ENCODE peak calls at places on chromosome 10, in five cellular contexts. One of them, this sample, is unnamed.

GRCh38 chr10:74949024-74949423 is 122.6 kb downstream of the KAT6B start:
- DNase-seq in neural progenitor cell: no peak
- DNase-seq in GM23248: no peak
- DNase-seq in GM23338: no peak
- DNase-seq in PC-3: peak; percentile 49
- DNase-seq in this sample: no peak

GRCh38 chr10:125263551-125263950 is 103.2 kb upstream of the CTBP2 start:
- DNase-seq in neural progenitor cell: no peak
- DNase-seq in GM23248: peak; percentile 56
- DNase-seq in GM23338: peak; percentile 25
- DNase-seq in PC-3: peak; percentile 94
- DNase-seq in this sample: peak; percentile 91

GRCh38 chr10:31139497-31139896 is 107.8 kb upstream of the ZNF438 start:
- DNase-seq in neural progenitor cell: no peak
- DNase-seq in GM23248: no peak
- DNase-seq in GM23338: no peak
- DNase-seq in PC-3: no peak
- DNase-seq in this sample: no peak

GRCh38 chr10:3655528-3655927 is 129.5 kb downstream of the KLF6 start:
- DNase-seq in neural progenitor cell: no peak
- DNase-seq in GM23248: no peak
- DNase-seq in GM23338: no peak
- DNase-seq in PC-3: no peak
- DNase-seq in this sample: no peak

GRCh38 chr10:73931767-73932624 is 21.1 kb downstream of the PLAU start:
- DNase-seq in neural progenitor cell: no peak
- DNase-seq in GM23248: no peak
- DNase-seq in GM23338: peak; percentile 86
- DNase-seq in PC-3: peak; percentile 100
- DNase-seq in this sample: peak; percentile 99

GRCh38 chr10:70816220-70816894 is 609 bp downstream of the SGPL1 start:
- DNase-seq in neural progenitor cell: peak; percentile 85
- DNase-seq in GM23248: peak; percentile 85
- DNase-seq in GM23338: peak; percentile 74
- DNase-seq in PC-3: peak; percentile 99
- DNase-seq in this sample: peak; percentile 94

GRCh38 chr10:24449334-24449740 is 240.4 kb downstream of the KIAA1217 start:
- DNase-seq in neural progenitor cell: no peak
- DNase-seq in GM23248: peak; percentile 58
- DNase-seq in GM23338: no peak
- DNase-seq in PC-3: no peak
- DNase-seq in this sample: no peak

GRCh38 chr10:132674311-132674710 is 111.6 kb downstream of the NKX6-2 start:
- DNase-seq in neural progenitor cell: no peak
- DNase-seq in GM23248: no peak
- DNase-seq in GM23338: no peak
- DNase-seq in PC-3: no peak
- DNase-seq in this sample: no peak

GRCh38 chr10:71138126-71138860 is 74.1 kb upstream of the UNC5B start:
- DNase-seq in neural progenitor cell: no peak
- DNase-seq in GM23248: no peak
- DNase-seq in GM23338: no peak
- DNase-seq in PC-3: no peak
- DNase-seq in this sample: no peak

GRCh38 chr10:15419279-15419874 is 48.3 kb upstream of the FAM171A1 start:
- DNase-seq in neural progenitor cell: peak; percentile 65
- DNase-seq in GM23248: peak; percentile 61
- DNase-seq in GM23338: peak; percentile 80
- DNase-seq in PC-3: peak; percentile 43
- DNase-seq in this sample: no peak

GRCh38 chr10:90162464-90162863 is 461.1 kb downstream of the KIF20B start:
- DNase-seq in neural progenitor cell: no peak
- DNase-seq in GM23248: no peak
- DNase-seq in GM23338: no peak
- DNase-seq in PC-3: no peak
- DNase-seq in this sample: no peak

GRCh38 chr10:89332718-89333281 is 5.0 kb downstream of the IFIT3 start:
- DNase-seq in neural progenitor cell: no peak
- DNase-seq in GM23248: peak; percentile 34
- DNase-seq in GM23338: no peak
- DNase-seq in PC-3: no peak
- DNase-seq in this sample: no peak

GRCh38 chr10:127354992-127355391 is 158.6 kb upstream of the INSYN2A start:
- DNase-seq in neural progenitor cell: no peak
- DNase-seq in GM23248: no peak
- DNase-seq in GM23338: no peak
- DNase-seq in PC-3: no peak
- DNase-seq in this sample: no peak

GRCh38 chr10:60753152-60753551 is 25.1 kb upstream of the CDK1 start:
- DNase-seq in neural progenitor cell: no peak
- DNase-seq in GM23248: no peak
- DNase-seq in GM23338: no peak
- DNase-seq in PC-3: no peak
- DNase-seq in this sample: no peak

GRCh38 chr10:67433276-67433675 is 262.7 kb downstream of the CTNNA3 start:
- DNase-seq in neural progenitor cell: no peak
- DNase-seq in GM23248: no peak
- DNase-seq in GM23338: no peak
- DNase-seq in PC-3: no peak
- DNase-seq in this sample: no peak

GRCh38 chr10:69731184-69731583 is 70.5 kb upstream of the COL13A1 start:
- DNase-seq in neural progenitor cell: no peak
- DNase-seq in GM23248: peak; percentile 36
- DNase-seq in GM23338: no peak
- DNase-seq in PC-3: peak; percentile 73
- DNase-seq in this sample: no peak

GRCh38 chr10:129937351-129937751 is 26.7 kb downstream of the EBF3 start:
- DNase-seq in neural progenitor cell: no peak
- DNase-seq in GM23248: no peak
- DNase-seq in GM23338: no peak
- DNase-seq in PC-3: no peak
- DNase-seq in this sample: no peak

GRCh38 chr10:4181075-4181474 is 396.1 kb upstream of the KLF6 start:
- DNase-seq in neural progenitor cell: no peak
- DNase-seq in GM23248: peak; percentile 42
- DNase-seq in GM23338: no peak
- DNase-seq in PC-3: no peak
- DNase-seq in this sample: no peak

GRCh38 chr10:103969436-103969835 is 2.5 kb downstream of the SLK start:
- DNase-seq in neural progenitor cell: no peak
- DNase-seq in GM23248: peak; percentile 24
- DNase-seq in GM23338: no peak
- DNase-seq in PC-3: no peak
- DNase-seq in this sample: no peak

GRCh38 chr10:5381187-5381586 is 16.4 kb downstream of the UCN3 start:
- DNase-seq in neural progenitor cell: no peak
- DNase-seq in GM23248: no peak
- DNase-seq in GM23338: no peak
- DNase-seq in PC-3: no peak
- DNase-seq in this sample: no peak

GRCh38 chr10:78656815-78657621 is 411.7 kb upstream of the ZMIZ1 start:
- DNase-seq in neural progenitor cell: peak; percentile 98
- DNase-seq in GM23248: no peak
- DNase-seq in GM23338: peak; percentile 3
- DNase-seq in PC-3: no peak
- DNase-seq in this sample: no peak
- H3K4me2 ChIP-seq in neural progenitor cell: peak overlapping the region; percentile 54
- H3K4me2 ChIP-seq in GM23248: no peak overlapping the region
- H3K4me2 ChIP-seq in GM23338: no peak overlapping the region
- H3K4me2 ChIP-seq in PC-3: no peak overlapping the region
- H3K4me2 ChIP-seq in this sample: no peak overlapping the region

GRCh38 chr10:63261496-63261895 is 128.4 kb downstream of the NRBF2 start:
- DNase-seq in neural progenitor cell: no peak
- DNase-seq in GM23248: peak; percentile 29
- DNase-seq in GM23338: no peak
- DNase-seq in PC-3: peak; percentile 32
- DNase-seq in this sample: no peak
- TF ChIP-seq EZH2 in neural progenitor cell: no peak
- TF ChIP-seq EZH2 in GM23248: no peak
- TF ChIP-seq EZH2 in GM23338: no peak
- TF ChIP-seq EZH2 in PC-3: no peak
- TF ChIP-seq EZH2 in this sample: no peak

GRCh38 chr10:95834375-95834774 is 73.4 kb upstream of the CC2D2B start:
- DNase-seq in neural progenitor cell: no peak
- DNase-seq in GM23248: no peak
- DNase-seq in GM23338: no peak
- DNase-seq in PC-3: no peak
- DNase-seq in this sample: no peak
- H3F3A ChIP-seq in neural progenitor cell: no peaks in the 10 kb centered on the region
- H3F3A ChIP-seq in GM23248: no peaks in the 10 kb centered on the region
- H3F3A ChIP-seq in GM23338: no peaks in the 10 kb centered on the region
- H3F3A ChIP-seq in PC-3: no peaks in the 10 kb centered on the region
- H3F3A ChIP-seq in this sample: no peaks in the 10 kb centered on the region

GRCh38 chr10:80504897-80505465 is 32.7 kb upstream of the SH2D4B start:
- DNase-seq in neural progenitor cell: no peak
- DNase-seq in GM23248: no peak
- DNase-seq in GM23338: no peak
- DNase-seq in PC-3: no peak
- DNase-seq in this sample: peak; percentile 47
- H3K4me2 ChIP-seq in neural progenitor cell: peak overlapping the region; percentile 59
- H3K4me2 ChIP-seq in GM23248: no peak overlapping the region
- H3K4me2 ChIP-seq in GM23338: no peak overlapping the region
- H3K4me2 ChIP-seq in PC-3: no peak overlapping the region
- H3K4me2 ChIP-seq in this sample: peak overlapping the region; percentile 80

GRCh38 chr10:78002541-78003284 is 26.6 kb downstream of the POLR3A start:
- DNase-seq in neural progenitor cell: no peak
- DNase-seq in GM23248: peak; percentile 27
- DNase-seq in GM23338: no peak
- DNase-seq in PC-3: no peak
- DNase-seq in this sample: no peak

GRCh38 chr10:78000956-78001472 is 28.3 kb downstream of the POLR3A start:
- DNase-seq in neural progenitor cell: no peak
- DNase-seq in GM23248: no peak
- DNase-seq in GM23338: no peak
- DNase-seq in PC-3: no peak
- DNase-seq in this sample: no peak

GRCh38 chr10:78004215-78005026 is 24.9 kb downstream of the POLR3A start:
- DNase-seq in neural progenitor cell: no peak
- DNase-seq in GM23248: no peak
- DNase-seq in GM23338: no peak
- DNase-seq in PC-3: no peak
- DNase-seq in this sample: peak; percentile 34

DNA sequence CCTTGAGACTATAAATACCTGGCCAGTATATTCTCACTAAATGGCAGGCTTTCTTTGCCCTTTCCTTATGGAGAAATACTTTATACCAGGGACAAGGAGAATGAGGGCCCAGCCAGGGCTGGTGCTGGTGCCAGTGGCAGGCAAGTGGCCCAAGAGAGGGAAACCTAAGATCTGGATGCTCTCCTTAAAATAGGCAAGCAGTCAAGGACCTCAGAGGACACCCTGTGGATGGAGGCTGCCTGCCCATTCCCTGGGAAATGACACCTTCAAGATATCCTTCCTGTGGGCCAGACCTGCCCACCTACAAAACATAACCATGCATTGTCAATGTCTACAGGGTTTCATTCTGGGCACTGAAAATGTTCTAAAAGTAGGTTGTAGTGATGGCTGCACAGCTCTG is 29.1 kb downstream of the POLR3A start:
- DNase-seq in neural progenitor cell: no peak
- DNase-seq in GM23248: no peak
- DNase-seq in GM23338: no peak
- DNase-seq in PC-3: no peak
- DNase-seq in this sample: no peak
- TF ChIP-seq EZH2 in neural progenitor cell: no peak
- TF ChIP-seq EZH2 in GM23248: no peak
- TF ChIP-seq EZH2 in GM23338: no peak
- TF ChIP-seq EZH2 in PC-3: no peak
- TF ChIP-seq EZH2 in this sample: no peak

DNA sequence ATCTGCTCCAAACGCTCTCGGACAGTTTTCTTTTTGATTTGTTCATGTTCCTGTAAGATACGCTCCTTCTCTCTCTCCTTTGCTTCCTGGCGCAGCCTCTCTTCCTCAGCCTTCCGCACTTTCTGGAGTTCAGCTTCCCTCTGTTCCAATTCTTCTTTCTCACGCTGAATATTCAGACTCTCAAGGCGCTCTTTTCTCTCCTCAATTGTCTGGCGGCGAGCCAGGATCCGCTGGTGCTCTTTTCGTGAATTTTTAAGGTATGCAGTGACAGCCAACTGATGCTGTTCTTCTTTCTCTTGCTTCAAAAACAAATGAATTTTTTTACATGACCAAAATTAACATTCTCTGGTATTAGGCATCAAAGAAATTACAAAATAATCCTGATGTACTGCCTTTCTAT is 22.6 kb downstream of the EIF3A start:
- DNase-seq in neural progenitor cell: no peak
- DNase-seq in GM23248: no peak
- DNase-seq in GM23338: no peak
- DNase-seq in PC-3: no peak
- DNase-seq in this sample: no peak
- H3F3A ChIP-seq in neural progenitor cell: peaks cover 6% of the 10 kb centered on the region
- H3F3A ChIP-seq in GM23248: peaks cover 56% of the 10 kb centered on the region
- H3F3A ChIP-seq in GM23338: peaks cover 13% of the 10 kb centered on the region
- H3F3A ChIP-seq in PC-3: no peaks in the 10 kb centered on the region
- H3F3A ChIP-seq in this sample: peaks cover 40% of the 10 kb centered on the region

GRCh38 chr10:99976886-99977391 is 32.8 kb downstream of the DNMBP start:
- DNase-seq in neural progenitor cell: no peak
- DNase-seq in GM23248: peak; percentile 97
- DNase-seq in GM23338: no peak
- DNase-seq in PC-3: peak; percentile 86
- DNase-seq in this sample: peak; percentile 94
- H3K4me2 ChIP-seq in neural progenitor cell: no peak overlapping the region
- H3K4me2 ChIP-seq in GM23248: peak overlapping the region; percentile 96
- H3K4me2 ChIP-seq in GM23338: no peak overlapping the region
- H3K4me2 ChIP-seq in PC-3: peak overlapping the region; percentile 49
- H3K4me2 ChIP-seq in this sample: peak overlapping the region; percentile 73

GRCh38 chr10:114239117-114239993 is at the start of gene VWA2:
- DNase-seq in neural progenitor cell: peak; percentile 76
- DNase-seq in GM23248: no peak
- DNase-seq in GM23338: peak; percentile 77
- DNase-seq in PC-3: no peak
- DNase-seq in this sample: peak; percentile 27
- TF ChIP-seq EZH2 in neural progenitor cell: peak; percentile 82
- TF ChIP-seq EZH2 in GM23248: no peak
- TF ChIP-seq EZH2 in GM23338: peak; percentile 10
- TF ChIP-seq EZH2 in PC-3: peak; percentile 90
- TF ChIP-seq EZH2 in this sample: no peak

DNA sequence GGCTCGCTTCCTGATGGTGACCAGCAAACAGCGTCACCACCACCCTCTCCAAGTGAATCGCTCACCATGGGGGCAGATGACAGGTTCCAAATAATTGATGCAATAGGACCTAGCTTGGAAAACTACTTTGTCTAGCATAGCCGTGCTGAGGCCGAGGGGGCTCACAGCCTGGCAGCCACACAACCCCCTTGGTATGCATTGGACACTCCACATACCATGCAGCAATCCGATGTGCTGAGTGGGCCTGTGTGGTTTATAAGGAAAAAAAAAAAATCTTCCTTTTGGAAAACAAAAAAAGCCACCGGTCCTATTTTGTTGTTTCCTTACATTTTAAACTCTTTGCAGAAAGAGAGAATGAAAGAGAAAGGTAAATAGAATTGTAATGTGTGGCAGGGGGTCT is 15.1 kb downstream of the GATA3 start:
- DNase-seq in neural progenitor cell: no peak
- DNase-seq in GM23248: no peak
- DNase-seq in GM23338: no peak
- DNase-seq in PC-3: no peak
- DNase-seq in this sample: no peak
- H3F3A ChIP-seq in neural progenitor cell: peaks cover 1% of the 10 kb centered on the region
- H3F3A ChIP-seq in GM23248: no peaks in the 10 kb centered on the region
- H3F3A ChIP-seq in GM23338: no peaks in the 10 kb centered on the region
- H3F3A ChIP-seq in PC-3: no peaks in the 10 kb centered on the region
- H3F3A ChIP-seq in this sample: peaks cover 7% of the 10 kb centered on the region